ENCODE peak calls at places on chromosomes 7 and 10, in ten cellular contexts. One of them, this sample, is unnamed.

GRCh38 chr10:72088879-72089585 is 681 bp upstream of the SPOCK2 start:
- DNase-seq in endodermal cell: peak
- DNase-seq in coronary artery: no peak
- DNase-seq in tibial artery: no peak
- DNase-seq in SK-N-SH: no peak
- DNase-seq in CD8-positive, alpha-beta T cell: peak
- DNase-seq in prostate gland: no peak
- DNase-seq in astrocyte: no peak
- DNase-seq in stomach: no peak
- DNase-seq in fibroblast of mammary gland: no peak
- DNase-seq in this sample: peak

GRCh38 chr7:102874166-102874829 is 38.5 kb upstream of the LRRC17 start:
- DNase-seq in endodermal cell: no peak
- DNase-seq in coronary artery: no peak
- DNase-seq in tibial artery: no peak
- DNase-seq in SK-N-SH: no peak
- DNase-seq in CD8-positive, alpha-beta T cell: no peak
- DNase-seq in prostate gland: no peak
- DNase-seq in astrocyte: peak
- DNase-seq in stomach: no peak
- DNase-seq in fibroblast of mammary gland: peak
- DNase-seq in this sample: peak

GRCh38 chr7:135801877-135802276 is 53.3 kb upstream of the FAM180A start:
- DNase-seq in endodermal cell: no peak
- DNase-seq in coronary artery: peak
- DNase-seq in tibial artery: no peak
- DNase-seq in SK-N-SH: no peak
- DNase-seq in CD8-positive, alpha-beta T cell: no peak
- DNase-seq in prostate gland: no peak
- DNase-seq in astrocyte: no peak
- DNase-seq in stomach: no peak
- DNase-seq in fibroblast of mammary gland: no peak
- DNase-seq in this sample: no peak

GRCh38 chr7:32762321-32762669 is 129.3 kb downstream of the KBTBD2 start:
- DNase-seq in endodermal cell: no peak
- DNase-seq in coronary artery: no peak
- DNase-seq in tibial artery: no peak
- DNase-seq in SK-N-SH: no peak
- DNase-seq in CD8-positive, alpha-beta T cell: no peak
- DNase-seq in prostate gland: no peak
- DNase-seq in astrocyte: no peak
- DNase-seq in stomach: no peak
- DNase-seq in fibroblast of mammary gland: no peak
- DNase-seq in this sample: no peak

GRCh38 chr7:24834150-24834798 is 77.0 kb upstream of the GSDME start:
- DNase-seq in endodermal cell: peak
- DNase-seq in coronary artery: no peak
- DNase-seq in tibial artery: no peak
- DNase-seq in SK-N-SH: no peak
- DNase-seq in CD8-positive, alpha-beta T cell: no peak
- DNase-seq in prostate gland: no peak
- DNase-seq in astrocyte: no peak
- DNase-seq in stomach: no peak
- DNase-seq in fibroblast of mammary gland: no peak
- DNase-seq in this sample: no peak

GRCh38 chr7:136267822-136268221 is 290.7 kb upstream of the MTPN start:
- DNase-seq in endodermal cell: no peak
- DNase-seq in coronary artery: no peak
- DNase-seq in tibial artery: no peak
- DNase-seq in SK-N-SH: no peak
- DNase-seq in CD8-positive, alpha-beta T cell: no peak
- DNase-seq in prostate gland: no peak
- DNase-seq in astrocyte: no peak
- DNase-seq in stomach: no peak
- DNase-seq in fibroblast of mammary gland: no peak
- DNase-seq in this sample: no peak

GRCh38 chr10:113665806-113666354 is 2.0 kb upstream of the NRAP start:
- DNase-seq in endodermal cell: peak
- DNase-seq in coronary artery: no peak
- DNase-seq in tibial artery: no peak
- DNase-seq in SK-N-SH: no peak
- DNase-seq in CD8-positive, alpha-beta T cell: no peak
- DNase-seq in prostate gland: peak
- DNase-seq in astrocyte: peak
- DNase-seq in stomach: peak
- DNase-seq in fibroblast of mammary gland: peak
- DNase-seq in this sample: peak

GRCh38 chr7:96562966-96563365 is 146.7 kb downstream of the SEM1 start:
- DNase-seq in endodermal cell: no peak
- DNase-seq in coronary artery: no peak
- DNase-seq in tibial artery: no peak
- DNase-seq in SK-N-SH: no peak
- DNase-seq in CD8-positive, alpha-beta T cell: no peak
- DNase-seq in prostate gland: no peak
- DNase-seq in astrocyte: no peak
- DNase-seq in stomach: no peak
- DNase-seq in fibroblast of mammary gland: no peak
- DNase-seq in this sample: no peak

GRCh38 chr10:35216303-35216905 is 89.8 kb downstream of the CREM start:
- DNase-seq in endodermal cell: no peak
- DNase-seq in coronary artery: no peak
- DNase-seq in tibial artery: peak
- DNase-seq in SK-N-SH: no peak
- DNase-seq in CD8-positive, alpha-beta T cell: no peak
- DNase-seq in prostate gland: no peak
- DNase-seq in astrocyte: peak
- DNase-seq in stomach: peak
- DNase-seq in fibroblast of mammary gland: peak
- DNase-seq in this sample: peak

GRCh38 chr10:105041956-105042355 is 400.9 kb downstream of the SORCS3 start:
- DNase-seq in endodermal cell: no peak
- DNase-seq in coronary artery: no peak
- DNase-seq in tibial artery: no peak
- DNase-seq in SK-N-SH: no peak
- DNase-seq in CD8-positive, alpha-beta T cell: no peak
- DNase-seq in prostate gland: no peak
- DNase-seq in astrocyte: no peak
- DNase-seq in stomach: no peak
- DNase-seq in fibroblast of mammary gland: no peak
- DNase-seq in this sample: no peak

GRCh38 chr7:18320971-18321567 is 174.5 kb upstream of the HDAC9 start:
- DNase-seq in endodermal cell: no peak
- DNase-seq in coronary artery: no peak
- DNase-seq in tibial artery: no peak
- DNase-seq in SK-N-SH: peak
- DNase-seq in CD8-positive, alpha-beta T cell: no peak
- DNase-seq in prostate gland: no peak
- DNase-seq in astrocyte: peak
- DNase-seq in stomach: no peak
- DNase-seq in fibroblast of mammary gland: peak
- DNase-seq in this sample: peak

GRCh38 chr10:107071301-107071700 is 93.2 kb downstream of the SORCS1 start:
- DNase-seq in endodermal cell: no peak
- DNase-seq in coronary artery: no peak
- DNase-seq in tibial artery: no peak
- DNase-seq in SK-N-SH: no peak
- DNase-seq in CD8-positive, alpha-beta T cell: no peak
- DNase-seq in prostate gland: no peak
- DNase-seq in astrocyte: no peak
- DNase-seq in stomach: no peak
- DNase-seq in fibroblast of mammary gland: no peak
- DNase-seq in this sample: no peak

GRCh38 chr7:47748041-47748440 is 166.1 kb upstream of the TNS3 start:
- DNase-seq in endodermal cell: no peak
- DNase-seq in coronary artery: no peak
- DNase-seq in tibial artery: no peak
- DNase-seq in SK-N-SH: no peak
- DNase-seq in CD8-positive, alpha-beta T cell: no peak
- DNase-seq in prostate gland: no peak
- DNase-seq in astrocyte: no peak
- DNase-seq in stomach: no peak
- DNase-seq in fibroblast of mammary gland: no peak
- DNase-seq in this sample: no peak

DNA sequence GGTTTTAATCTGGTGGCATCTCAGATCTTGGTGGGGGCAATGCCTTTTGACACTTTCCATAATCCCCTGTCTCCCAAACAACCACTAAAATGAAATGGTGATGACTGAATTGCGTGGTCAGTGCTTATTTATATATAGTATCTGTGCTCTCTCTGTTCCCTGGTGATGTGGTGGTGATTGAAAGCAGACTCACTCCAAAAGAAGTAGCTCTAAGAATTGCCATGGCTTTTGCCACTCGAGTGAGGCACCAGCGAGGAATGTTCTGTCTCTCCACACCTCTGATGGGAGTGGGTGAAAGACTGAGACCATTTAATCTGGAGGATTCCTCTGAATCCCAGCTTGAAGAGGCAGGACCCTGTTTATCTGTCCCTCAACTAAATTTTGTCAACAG is 2.8 kb downstream of the DUSP5 start:
- DNase-seq in endodermal cell: no peak
- DNase-seq in coronary artery: no peak
- DNase-seq in tibial artery: no peak
- DNase-seq in SK-N-SH: no peak
- DNase-seq in CD8-positive, alpha-beta T cell: no peak
- DNase-seq in prostate gland: no peak
- DNase-seq in astrocyte: peak
- DNase-seq in stomach: no peak
- DNase-seq in fibroblast of mammary gland: peak
- DNase-seq in this sample: peak
- H3K4me3 ChIP-seq in endodermal cell: peak
- H3K4me3 ChIP-seq in coronary artery: peak
- H3K4me3 ChIP-seq in tibial artery: no peak
- H3K4me3 ChIP-seq in SK-N-SH: peak
- H3K4me3 ChIP-seq in CD8-positive, alpha-beta T cell: no peak
- H3K4me3 ChIP-seq in prostate gland: no peak
- H3K4me3 ChIP-seq in astrocyte: peak
- H3K4me3 ChIP-seq in stomach: no peak
- H3K4me3 ChIP-seq in fibroblast of mammary gland: peak
- H3K4me3 ChIP-seq in this sample: peak

GRCh38 chr10:33073641-33074410 is 115.8 kb upstream of the ITGB1 start:
- DNase-seq in endodermal cell: no peak
- DNase-seq in coronary artery: no peak
- DNase-seq in tibial artery: no peak
- DNase-seq in SK-N-SH: no peak
- DNase-seq in CD8-positive, alpha-beta T cell: no peak
- DNase-seq in prostate gland: no peak
- DNase-seq in astrocyte: no peak
- DNase-seq in stomach: no peak
- DNase-seq in fibroblast of mammary gland: peak
- DNase-seq in this sample: peak
- TF ChIP-seq CTCF in endodermal cell: peak
- TF ChIP-seq CTCF in coronary artery: no peak
- TF ChIP-seq CTCF in tibial artery: no peak
- TF ChIP-seq CTCF in SK-N-SH: no peak
- TF ChIP-seq CTCF in CD8-positive, alpha-beta T cell: no peak
- TF ChIP-seq CTCF in prostate gland: no peak
- TF ChIP-seq CTCF in astrocyte: no peak
- TF ChIP-seq CTCF in stomach: no peak
- TF ChIP-seq CTCF in fibroblast of mammary gland: peak
- TF ChIP-seq CTCF in this sample: no peak

DNA sequence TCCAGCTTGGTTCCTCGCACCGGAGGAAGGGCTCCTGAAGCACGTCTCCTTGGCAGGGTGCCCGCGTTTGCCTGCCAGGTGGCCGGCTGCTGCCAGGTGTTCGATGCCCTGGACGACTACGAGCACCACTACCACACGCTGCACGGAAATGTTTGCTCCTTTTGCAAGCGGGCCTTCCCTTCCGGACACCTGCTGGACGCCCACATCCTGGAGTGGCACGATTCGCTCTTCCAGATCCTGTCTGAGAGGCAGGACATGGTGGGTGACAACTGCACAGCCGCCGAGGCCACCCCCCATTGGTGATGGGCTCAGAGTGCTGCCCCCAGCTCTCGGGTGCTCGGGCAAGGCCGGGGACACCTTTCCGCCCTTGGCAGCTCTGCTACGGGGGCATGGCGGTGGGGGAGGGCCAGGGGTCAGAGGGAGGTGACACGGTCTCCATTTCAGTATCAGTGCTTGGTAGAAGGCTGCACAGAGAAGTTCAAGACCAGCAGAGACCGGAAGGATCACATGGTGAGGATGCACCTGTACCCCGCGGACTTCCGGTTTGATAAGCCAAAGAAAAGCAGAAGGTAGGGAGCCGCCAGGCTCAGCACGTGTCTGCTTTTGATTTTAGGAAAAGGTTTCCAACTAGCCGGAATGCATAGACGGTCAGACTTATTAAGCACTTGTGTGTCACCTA is 1.1 kb downstream of the ZNF511 start:
- DNase-seq in endodermal cell: no peak
- DNase-seq in coronary artery: no peak
- DNase-seq in tibial artery: no peak
- DNase-seq in SK-N-SH: no peak
- DNase-seq in CD8-positive, alpha-beta T cell: no peak
- DNase-seq in prostate gland: peak
- DNase-seq in astrocyte: no peak
- DNase-seq in stomach: peak
- DNase-seq in fibroblast of mammary gland: no peak
- DNase-seq in this sample: no peak
- H3K4me3 ChIP-seq in endodermal cell: no peak
- H3K4me3 ChIP-seq in coronary artery: peak
- H3K4me3 ChIP-seq in tibial artery: no peak
- H3K4me3 ChIP-seq in SK-N-SH: no peak
- H3K4me3 ChIP-seq in CD8-positive, alpha-beta T cell: peak
- H3K4me3 ChIP-seq in prostate gland: no peak
- H3K4me3 ChIP-seq in astrocyte: no peak
- H3K4me3 ChIP-seq in stomach: peak
- H3K4me3 ChIP-seq in fibroblast of mammary gland: no peak
- H3K4me3 ChIP-seq in this sample: no peak

GRCh38 chr10:58587676-58588075 is 75.0 kb downstream of the BICC1 start:
- DNase-seq in endodermal cell: no peak
- DNase-seq in coronary artery: no peak
- DNase-seq in tibial artery: no peak
- DNase-seq in SK-N-SH: no peak
- DNase-seq in CD8-positive, alpha-beta T cell: no peak
- DNase-seq in prostate gland: no peak
- DNase-seq in astrocyte: no peak
- DNase-seq in stomach: no peak
- DNase-seq in fibroblast of mammary gland: no peak
- DNase-seq in this sample: no peak

GRCh38 chr10:58590152-58590551 is 77.5 kb downstream of the BICC1 start:
- DNase-seq in endodermal cell: no peak
- DNase-seq in coronary artery: no peak
- DNase-seq in tibial artery: no peak
- DNase-seq in SK-N-SH: peak
- DNase-seq in CD8-positive, alpha-beta T cell: no peak
- DNase-seq in prostate gland: no peak
- DNase-seq in astrocyte: peak
- DNase-seq in stomach: no peak
- DNase-seq in fibroblast of mammary gland: peak
- DNase-seq in this sample: peak

GRCh38 chr10:58586282-58586681 is 73.6 kb downstream of the BICC1 start:
- DNase-seq in endodermal cell: no peak
- DNase-seq in coronary artery: no peak
- DNase-seq in tibial artery: no peak
- DNase-seq in SK-N-SH: no peak
- DNase-seq in CD8-positive, alpha-beta T cell: no peak
- DNase-seq in prostate gland: no peak
- DNase-seq in astrocyte: no peak
- DNase-seq in stomach: no peak
- DNase-seq in fibroblast of mammary gland: no peak
- DNase-seq in this sample: no peak

GRCh38 chr10:58590924-58591323 is 78.3 kb downstream of the BICC1 start:
- DNase-seq in endodermal cell: no peak
- DNase-seq in coronary artery: no peak
- DNase-seq in tibial artery: no peak
- DNase-seq in SK-N-SH: no peak
- DNase-seq in CD8-positive, alpha-beta T cell: no peak
- DNase-seq in prostate gland: no peak
- DNase-seq in astrocyte: peak
- DNase-seq in stomach: no peak
- DNase-seq in fibroblast of mammary gland: no peak
- DNase-seq in this sample: peak

GRCh38 chr10:58588673-58589265 is 76.1 kb downstream of the BICC1 start:
- DNase-seq in endodermal cell: peak
- DNase-seq in coronary artery: no peak
- DNase-seq in tibial artery: no peak
- DNase-seq in SK-N-SH: no peak
- DNase-seq in CD8-positive, alpha-beta T cell: no peak
- DNase-seq in prostate gland: no peak
- DNase-seq in astrocyte: no peak
- DNase-seq in stomach: no peak
- DNase-seq in fibroblast of mammary gland: no peak
- DNase-seq in this sample: no peak
- TF ChIP-seq CTCF in endodermal cell: peak
- TF ChIP-seq CTCF in coronary artery: no peak
- TF ChIP-seq CTCF in tibial artery: no peak
- TF ChIP-seq CTCF in SK-N-SH: no peak
- TF ChIP-seq CTCF in CD8-positive, alpha-beta T cell: no peak
- TF ChIP-seq CTCF in prostate gland: no peak
- TF ChIP-seq CTCF in astrocyte: no peak
- TF ChIP-seq CTCF in stomach: no peak
- TF ChIP-seq CTCF in fibroblast of mammary gland: peak
- TF ChIP-seq CTCF in this sample: peak

This sample was measured in choroid plexus epithelial cell.